ENCODE peak calls at places on chromosomes 13 and 19, in seven cellular contexts. A is tibial nerve, P is HFF-Myc, U is B cell, T is fibroblast of lung, J is AG09319, Y is ascending aorta. K is an unnamed sample.

GRCh38 chr13:97588993-97589392 is 155.0 kb downstream of the RAP2A start:
- DNase-seq in J (no peak), U (no peak), A (no peak), T (no peak), P (no peak), Y (no peak), K (no peak)

GRCh38 chr19:47036233-47036651 is 12.2 kb downstream of the TMEM160 start:
- DNase-seq in J (no peak), P (no peak), Y (no peak), U (no peak), A (no peak), T (no peak), K (no peak)

GRCh38 chr13:91185294-91185863 is 162.1 kb upstream of the MIR17HG start:
- DNase-seq in J (no peak), P (no peak), T (peak; percentile 23), A (no peak), U (no peak), Y (no peak), K (no peak)

GRCh38 chr19:52653161-52653560 is 15.0 kb upstream of the ZNF83 start:
- DNase-seq in Y (no peak), P (no peak), J (no peak), A (no peak), T (no peak), U (no peak), K (no peak)

GRCh38 chr19:50495020-50495531 is 15.9 kb downstream of the JOSD2 start:
- DNase-seq in J (no peak), T (no peak), Y (no peak), P (no peak), U (no peak), A (no peak), K (no peak)

GRCh38 chr13:111958612-111959395 is 108.1 kb upstream of the SOX1 start:
- DNase-seq in Y (no peak), P (no peak), T (no peak), U (no peak), J (no peak), A (no peak), K (no peak)

GRCh38 chr13:109657395-109657794 is 129.0 kb downstream of the IRS2 start:
- DNase-seq in U (no peak), P (no peak), A (no peak), J (no peak), Y (no peak), T (no peak), K (no peak)

GRCh38 chr13:95023405-95023804 is 277.8 kb downstream of the ABCC4 start:
- DNase-seq in J (no peak), U (no peak), T (no peak), A (no peak), Y (no peak), P (no peak), K (no peak)

GRCh38 chr19:23481043-23481442 is 85.8 kb upstream of the ZNF91 start:
- DNase-seq in Y (no peak), P (no peak), A (no peak), U (no peak), J (no peak), T (no peak), K (no peak)

GRCh38 chr19:44284968-44285367 is 19.9 kb downstream of the ZNF235 start:
- DNase-seq in Y (no peak), U (no peak), J (no peak), P (no peak), A (no peak), T (no peak), K (no peak)

GRCh38 chr19:13370948-13371347 is 135.3 kb downstream of the CACNA1A start:
- DNase-seq in Y (no peak), P (no peak), U (no peak), J (no peak), T (no peak), A (no peak), K (no peak)

GRCh38 chr19:46945668-46946067 is 74.0 kb upstream of the NPAS1 start:
- DNase-seq in A (no peak), Y (peak; percentile 71), P (no peak), U (no peak), T (no peak), J (no peak), K (no peak)

GRCh38 chr19:55117063-55117635 is 288 bp downstream of the PPP1R12C start:
- DNase-seq in A (no peak), U (no peak), Y (no peak), T (no peak), P (no peak), J (no peak), K (no peak)

GRCh38 chr19:35381926-35382325 is 11.1 kb downstream of the GPR42 start:
- DNase-seq in A (no peak), J (no peak), U (no peak), Y (no peak), T (no peak), P (no peak), K (no peak)

GRCh38 chr19:10864538-10864899 is 6.8 kb upstream of the CARM1 start:
- DNase-seq in Y (peak; percentile 89), A (peak; percentile 76), J (peak; percentile 42), P (no peak), T (peak; percentile 57), U (peak; percentile 78), K (peak; percentile 80)

GRCh38 chr13:73288596-73288995 is 229.8 kb downstream of the KLF5 start:
- DNase-seq in T (no peak), Y (no peak), A (no peak), P (no peak), J (no peak), U (no peak), K (no peak)

GRCh38 chr13:28551498-28551895 is 56.6 kb upstream of the FLT1 start:
- DNase-seq in P (no peak), A (no peak), T (no peak), U (no peak), Y (no peak), J (no peak), K (no peak)

GRCh38 chr13:41064493-41064892 is 3.2 kb downstream of the WBP4 start:
- DNase-seq in P (peak; percentile 53), U (no peak), A (no peak), T (peak; percentile 81), J (no peak), Y (no peak), K (no peak)

GRCh38 chr19:41542622-41543021 is 33.3 kb upstream of the CEACAM21 start:
- DNase-seq in Y (no peak), T (no peak), A (no peak), J (no peak), U (no peak), P (no peak), K (no peak)

GRCh38 chr19:39401549-39402416 is 4.9 kb upstream of the ZFP36 start:
- DNase-seq in U (peak; percentile 87), Y (peak; percentile 89), T (peak; percentile 85), A (no peak), J (no peak), P (no peak), K (no peak)

GRCh38 chr19:15672580-15673175 is at the start of gene CYP4F12:
- DNase-seq in T (no peak), Y (peak; percentile 89), J (no peak), U (no peak), P (no peak), A (peak; percentile 80), K (peak; percentile 55)

GRCh38 chr19:17125728-17126677 is 50.4 kb downstream of the MYO9B start:
- DNase-seq in Y (peak; percentile 91), U (peak; percentile 74), P (no peak), A (no peak), J (no peak), T (peak; percentile 13), K (no peak)

GRCh38 chr19:18000981-18001836 is 6.8 kb upstream of the ARRDC2 start:
- DNase-seq in U (peak; percentile 97), J (no peak), T (peak; percentile 80), Y (peak; percentile 99), A (peak; percentile 85), P (no peak), K (peak; percentile 73)

GRCh38 chr19:38264486-38265212 is at the start of gene SPINT2:
- DNase-seq in P (no peak), Y (no peak), A (no peak), T (no peak), J (no peak), U (peak; percentile 65), K (no peak)

GRCh38 chr13:102197193-102197592 is 204.7 kb downstream of the FGF14 start:
- DNase-seq in A (no peak), U (no peak), J (no peak), Y (no peak), P (no peak), T (peak; percentile 29), K (no peak)
- TF ChIP-seq CTCF in A (no peak), U (no peak), J (no peak), Y (no peak), P (no peak), T (peak; percentile 48), K (no peak)

GRCh38 chr19:29748996-29749395 is 33.9 kb upstream of the C19orf12 start:
- DNase-seq in P (no peak), A (no peak), T (no peak), Y (no peak), U (no peak), J (no peak), K (no peak)

GRCh38 chr19:29743681-29744080 is 28.6 kb upstream of the C19orf12 start:
- DNase-seq in T (no peak), P (no peak), Y (no peak), A (no peak), J (no peak), U (no peak), K (no peak)

GRCh38 chr19:29741776-29742175 is 26.7 kb upstream of the C19orf12 start:
- DNase-seq in T (no peak), A (no peak), P (no peak), Y (no peak), U (no peak), J (no peak), K (no peak)

GRCh38 chr19:29741226-29741625 is 26.2 kb upstream of the C19orf12 start:
- DNase-seq in U (no peak), P (no peak), A (no peak), T (no peak), J (no peak), Y (no peak), K (no peak)

GRCh38 chr19:29745253-29745652 is 30.2 kb upstream of the C19orf12 start:
- DNase-seq in P (no peak), U (no peak), T (no peak), Y (no peak), A (no peak), J (no peak), K (no peak)
- TF ChIP-seq CTCF in P (peak; percentile 29), U (no peak), T (peak; percentile 9), Y (no peak), A (no peak), J (no peak), K (no peak)

GRCh38 chr19:4547303-4548237 is 7.7 kb upstream of the LRG1 start:
- DNase-seq in T (no peak), Y (no peak), A (no peak), U (no peak), J (no peak), P (no peak), K (no peak)
- TF ChIP-seq CTCF in T (peak; percentile 29), Y (no peak), A (no peak), U (no peak), J (peak; percentile 22), P (peak; percentile 54), K (no peak)

GRCh38 chr13:44818428-44818827 is 170.8 kb downstream of the NUFIP1 start:
- DNase-seq in U (no peak), T (no peak), A (no peak), Y (no peak), P (no peak), J (no peak), K (no peak)
- TF ChIP-seq CTCF in U (no peak), T (peak; percentile 28), A (no peak), Y (no peak), P (no peak), J (no peak), K (no peak)

GRCh38 chr13:19863323-19864017 is at the start of gene ZMYM5:
- DNase-seq in Y (peak; percentile 99), J (peak; percentile 99), U (peak; percentile 97), T (peak; percentile 100), A (peak; percentile 94), P (peak; percentile 93), K (peak; percentile 77)
- TF ChIP-seq CTCF in Y (no peak), J (no peak), U (no peak), T (no peak), A (no peak), P (no peak), K (no peak)